ENCODE peak calls at places on chromosomes 16 and 17, in eight cellular contexts. One of them, this sample, is unnamed.

GRCh38 chr16:87062569-87063442 is 254.4 kb downstream of the C16orf95 start:
- DNase-seq in HFF-Myc: no peak
- DNase-seq in GM12864: no peak
- DNase-seq in fibroblast of lung: peak
- DNase-seq in NB4: peak
- DNase-seq in neural progenitor cell: peak
- DNase-seq in Peyer's patch: peak
- DNase-seq in left lung: peak
- DNase-seq in this sample: peak

GRCh38 chr17:1627987-1628855 is at the start of gene SLC43A2:
- DNase-seq in Peyer's patch: peak
- DNase-seq in left lung: peak
- DNase-seq in neural progenitor cell: peak
- DNase-seq in fibroblast of lung: peak
- DNase-seq in HFF-Myc: no peak
- DNase-seq in NB4: peak
- DNase-seq in GM12864: no peak
- DNase-seq in this sample: peak

GRCh38 chr16:72050769-72051464 is 3.4 kb upstream of the HP start:
- DNase-seq in GM12864: no peak
- DNase-seq in neural progenitor cell: no peak
- DNase-seq in HFF-Myc: no peak
- DNase-seq in Peyer's patch: no peak
- DNase-seq in fibroblast of lung: no peak
- DNase-seq in left lung: no peak
- DNase-seq in NB4: peak
- DNase-seq in this sample: no peak

GRCh38 chr16:4115941-4116327 is 308 bp downstream of the ADCY9 start:
- DNase-seq in HFF-Myc: no peak
- DNase-seq in Peyer's patch: no peak
- DNase-seq in GM12864: no peak
- DNase-seq in left lung: no peak
- DNase-seq in neural progenitor cell: no peak
- DNase-seq in NB4: no peak
- DNase-seq in fibroblast of lung: no peak
- DNase-seq in this sample: no peak

GRCh38 chr17:1720856-1721386 is 3.6 kb upstream of the WDR81 start:
- DNase-seq in neural progenitor cell: peak
- DNase-seq in Peyer's patch: peak
- DNase-seq in NB4: peak
- DNase-seq in HFF-Myc: no peak
- DNase-seq in left lung: no peak
- DNase-seq in fibroblast of lung: peak
- DNase-seq in GM12864: peak
- DNase-seq in this sample: peak

GRCh38 chr17:47806913-47807255 is 14.7 kb downstream of the OSBPL7 start:
- DNase-seq in Peyer's patch: peak
- DNase-seq in NB4: no peak
- DNase-seq in GM12864: no peak
- DNase-seq in fibroblast of lung: no peak
- DNase-seq in HFF-Myc: no peak
- DNase-seq in neural progenitor cell: no peak
- DNase-seq in left lung: no peak
- DNase-seq in this sample: no peak

GRCh38 chr16:70161350-70161749 is 12.2 kb upstream of the CLEC18C start:
- DNase-seq in neural progenitor cell: no peak
- DNase-seq in Peyer's patch: no peak
- DNase-seq in GM12864: no peak
- DNase-seq in HFF-Myc: no peak
- DNase-seq in NB4: no peak
- DNase-seq in left lung: no peak
- DNase-seq in fibroblast of lung: no peak
- DNase-seq in this sample: no peak

GRCh38 chr16:68005786-68006286 is 6.6 kb upstream of the DPEP2 start:
- DNase-seq in fibroblast of lung: peak
- DNase-seq in Peyer's patch: peak
- DNase-seq in GM12864: no peak
- DNase-seq in neural progenitor cell: no peak
- DNase-seq in NB4: peak
- DNase-seq in left lung: peak
- DNase-seq in HFF-Myc: no peak
- DNase-seq in this sample: peak

GRCh38 chr17:16923097-16923903 is 48.6 kb downstream of the TNFRSF13B start:
- DNase-seq in fibroblast of lung: no peak
- DNase-seq in GM12864: no peak
- DNase-seq in HFF-Myc: no peak
- DNase-seq in left lung: peak
- DNase-seq in neural progenitor cell: no peak
- DNase-seq in Peyer's patch: peak
- DNase-seq in NB4: no peak
- DNase-seq in this sample: no peak

GRCh38 chr16:87681990-87682570 is 79.8 kb downstream of the JPH3 start:
- DNase-seq in fibroblast of lung: peak
- DNase-seq in NB4: peak
- DNase-seq in HFF-Myc: peak
- DNase-seq in GM12864: no peak
- DNase-seq in left lung: no peak
- DNase-seq in neural progenitor cell: peak
- DNase-seq in Peyer's patch: no peak
- DNase-seq in this sample: peak

GRCh38 chr16:9091867-9092281 is 430 bp downstream of the HAPSTR1 start:
- DNase-seq in left lung: peak
- DNase-seq in Peyer's patch: peak
- DNase-seq in NB4: peak
- DNase-seq in HFF-Myc: no peak
- DNase-seq in GM12864: no peak
- DNase-seq in neural progenitor cell: no peak
- DNase-seq in fibroblast of lung: no peak
- DNase-seq in this sample: peak
- TF ChIP-seq CTCF in left lung: no peak
- TF ChIP-seq CTCF in Peyer's patch: no peak
- TF ChIP-seq CTCF in NB4: no peak
- TF ChIP-seq CTCF in HFF-Myc: no peak
- TF ChIP-seq CTCF in GM12864: no peak
- TF ChIP-seq CTCF in neural progenitor cell: no peak
- TF ChIP-seq CTCF in fibroblast of lung: no peak
- TF ChIP-seq CTCF in this sample: no peak

GRCh38 chr17:80649672-80650338 is 105.2 kb downstream of the RPTOR start:
- DNase-seq in neural progenitor cell: peak
- DNase-seq in left lung: peak
- DNase-seq in fibroblast of lung: peak
- DNase-seq in NB4: peak
- DNase-seq in HFF-Myc: peak
- DNase-seq in GM12864: no peak
- DNase-seq in Peyer's patch: peak
- DNase-seq in this sample: peak

GRCh38 chr17:80650339-80650672 is 105.7 kb downstream of the RPTOR start:
- DNase-seq in fibroblast of lung: no peak
- DNase-seq in HFF-Myc: no peak
- DNase-seq in left lung: no peak
- DNase-seq in Peyer's patch: no peak
- DNase-seq in GM12864: no peak
- DNase-seq in neural progenitor cell: no peak
- DNase-seq in NB4: no peak
- DNase-seq in this sample: no peak

GRCh38 chr17:80650751-80651173 is 106.1 kb downstream of the RPTOR start:
- DNase-seq in Peyer's patch: no peak
- DNase-seq in neural progenitor cell: peak
- DNase-seq in left lung: no peak
- DNase-seq in fibroblast of lung: no peak
- DNase-seq in HFF-Myc: no peak
- DNase-seq in GM12864: no peak
- DNase-seq in NB4: peak
- DNase-seq in this sample: no peak

GRCh38 chr17:80647746-80648145 is 103.1 kb downstream of the RPTOR start:
- DNase-seq in HFF-Myc: peak
- DNase-seq in left lung: no peak
- DNase-seq in GM12864: no peak
- DNase-seq in NB4: no peak
- DNase-seq in Peyer's patch: no peak
- DNase-seq in neural progenitor cell: no peak
- DNase-seq in fibroblast of lung: peak
- DNase-seq in this sample: peak

DNA sequence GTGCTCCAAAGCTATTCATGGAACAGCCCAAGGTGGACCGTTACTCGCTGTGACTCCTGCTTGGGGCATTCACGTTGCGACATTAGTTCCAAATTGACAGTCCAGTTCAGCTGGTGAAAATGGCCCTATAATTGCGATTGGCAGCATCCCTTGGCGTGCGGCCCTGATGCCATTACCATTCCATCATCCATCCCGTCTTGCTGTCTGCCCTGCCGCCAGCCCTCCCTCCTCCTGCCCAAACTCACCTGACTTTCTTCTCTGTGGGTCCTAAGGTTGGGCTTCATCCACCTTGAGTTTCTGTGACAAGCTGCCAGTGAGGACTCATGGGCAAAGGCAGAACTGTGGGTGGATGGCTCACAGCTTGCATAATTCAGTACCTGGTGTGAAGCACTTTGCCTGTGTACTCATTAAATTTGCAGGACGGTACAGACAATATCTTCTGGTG is 104.6 kb downstream of the RPTOR start:
- DNase-seq in neural progenitor cell: no peak
- DNase-seq in Peyer's patch: no peak
- DNase-seq in HFF-Myc: no peak
- DNase-seq in fibroblast of lung: no peak
- DNase-seq in left lung: no peak
- DNase-seq in GM12864: no peak
- DNase-seq in NB4: no peak
- DNase-seq in this sample: no peak
- H3K4me3 ChIP-seq in neural progenitor cell: no peak
- H3K4me3 ChIP-seq in Peyer's patch: no peak
- H3K4me3 ChIP-seq in HFF-Myc: no peak
- H3K4me3 ChIP-seq in fibroblast of lung: no peak
- H3K4me3 ChIP-seq in left lung: no peak
- H3K4me3 ChIP-seq in GM12864: no peak
- H3K4me3 ChIP-seq in NB4: no peak
- H3K4me3 ChIP-seq in this sample: no peak

GRCh38 chr17:80279895-80280294 is 19.2 kb downstream of the RNF213 start:
- DNase-seq in HFF-Myc: peak
- DNase-seq in neural progenitor cell: no peak
- DNase-seq in Peyer's patch: no peak
- DNase-seq in NB4: no peak
- DNase-seq in left lung: peak
- DNase-seq in GM12864: no peak
- DNase-seq in fibroblast of lung: peak
- DNase-seq in this sample: peak
- TF ChIP-seq CTCF in HFF-Myc: no peak
- TF ChIP-seq CTCF in neural progenitor cell: no peak
- TF ChIP-seq CTCF in Peyer's patch: no peak
- TF ChIP-seq CTCF in NB4: no peak
- TF ChIP-seq CTCF in left lung: no peak
- TF ChIP-seq CTCF in GM12864: no peak
- TF ChIP-seq CTCF in fibroblast of lung: no peak
- TF ChIP-seq CTCF in this sample: peak

DNA sequence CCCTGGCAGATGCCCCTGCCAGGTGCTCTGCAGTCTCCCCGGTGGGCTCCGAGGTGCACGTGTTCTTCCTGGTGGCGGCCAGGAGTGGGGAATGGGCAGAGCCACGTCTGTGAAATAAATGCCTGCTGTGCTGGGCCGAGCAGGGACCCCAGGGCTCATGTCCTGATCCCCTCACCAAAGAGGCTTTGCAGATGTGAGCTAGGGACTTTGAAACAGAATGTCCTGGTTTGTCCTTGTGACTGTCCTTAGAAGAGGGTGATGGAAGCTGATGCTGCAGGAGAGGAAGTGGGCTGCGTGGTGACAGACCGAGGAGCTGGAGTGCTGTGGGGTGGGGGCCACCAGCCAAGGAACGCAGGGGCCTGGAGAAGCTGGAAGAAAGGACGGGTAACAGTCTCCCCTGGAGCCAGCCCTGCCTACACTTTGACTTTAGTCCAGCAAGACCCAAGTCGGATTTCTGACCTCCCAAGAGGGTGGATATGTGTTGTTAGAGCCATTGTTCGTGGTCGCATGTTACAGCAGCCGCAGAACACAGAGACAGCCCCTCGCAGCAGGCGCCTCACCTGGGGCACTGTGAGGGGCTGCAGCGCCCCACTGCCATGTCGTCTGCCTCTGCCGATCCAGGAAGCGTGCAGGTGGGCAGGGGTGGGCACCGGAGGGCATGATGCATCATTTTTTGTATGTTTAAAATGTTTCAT is 217.9 kb upstream of the CIBAR2 start:
- DNase-seq in fibroblast of lung: no peak
- DNase-seq in GM12864: no peak
- DNase-seq in HFF-Myc: no peak
- DNase-seq in left lung: no peak
- DNase-seq in NB4: peak
- DNase-seq in Peyer's patch: no peak
- DNase-seq in neural progenitor cell: peak
- DNase-seq in this sample: no peak
- H3K4me3 ChIP-seq in fibroblast of lung: no peak
- H3K4me3 ChIP-seq in GM12864: no peak
- H3K4me3 ChIP-seq in HFF-Myc: no peak
- H3K4me3 ChIP-seq in left lung: no peak
- H3K4me3 ChIP-seq in NB4: no peak
- H3K4me3 ChIP-seq in Peyer's patch: no peak
- H3K4me3 ChIP-seq in neural progenitor cell: peak
- H3K4me3 ChIP-seq in this sample: no peak

DNA sequence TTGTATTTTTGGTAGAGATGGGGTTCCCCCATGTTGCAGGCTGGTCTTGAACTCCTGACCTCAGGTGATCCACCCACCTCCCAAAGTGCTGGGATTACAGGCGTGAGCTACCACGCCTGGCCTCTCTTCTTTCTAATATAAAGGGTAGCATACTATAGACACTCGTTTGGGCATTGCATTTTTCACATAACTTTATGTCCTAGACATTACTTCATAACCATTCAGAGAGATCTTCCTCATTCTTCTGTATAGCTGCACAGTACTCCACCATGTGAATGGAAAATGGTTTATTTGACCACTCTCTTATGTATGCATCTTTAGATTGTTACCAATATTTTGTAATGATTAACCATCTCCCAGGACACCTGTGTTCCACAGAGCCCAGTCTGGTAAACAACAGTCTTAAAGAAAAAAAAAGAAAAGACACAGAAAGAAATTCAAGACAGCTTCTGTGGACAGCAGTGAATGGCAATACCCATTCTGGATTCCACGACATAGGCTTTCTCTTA is 42.1 kb downstream of the TK2 start:
- DNase-seq in NB4: no peak
- DNase-seq in Peyer's patch: peak
- DNase-seq in HFF-Myc: no peak
- DNase-seq in GM12864: no peak
- DNase-seq in fibroblast of lung: no peak
- DNase-seq in neural progenitor cell: no peak
- DNase-seq in left lung: no peak
- DNase-seq in this sample: no peak
- TF ChIP-seq CTCF in NB4: no peak
- TF ChIP-seq CTCF in Peyer's patch: no peak
- TF ChIP-seq CTCF in HFF-Myc: no peak
- TF ChIP-seq CTCF in GM12864: no peak
- TF ChIP-seq CTCF in fibroblast of lung: no peak
- TF ChIP-seq CTCF in neural progenitor cell: no peak
- TF ChIP-seq CTCF in left lung: no peak
- TF ChIP-seq CTCF in this sample: no peak